ENCODE peak calls at places on chromosome 12, in seven cellular contexts. One of them, this sample, is unnamed.

GRCh38 chr12:101243074-101243473 is 33.0 kb upstream of the SLC5A8 start:
- DNase-seq in CD4-positive, alpha-beta T cell: no peak
- DNase-seq in astrocyte: peak
- DNase-seq in fibroblast of lung: peak
- DNase-seq in B cell: no peak
- DNase-seq in endothelial cell: no peak
- DNase-seq in ovary: no peak
- DNase-seq in this sample: no peak

GRCh38 chr12:75712223-75712622 is 200.8 kb upstream of the KRR1 start:
- DNase-seq in CD4-positive, alpha-beta T cell: no peak
- DNase-seq in astrocyte: peak
- DNase-seq in fibroblast of lung: peak
- DNase-seq in B cell: no peak
- DNase-seq in endothelial cell: no peak
- DNase-seq in ovary: no peak
- DNase-seq in this sample: no peak

GRCh38 chr12:89288959-89289358 is 63.3 kb downstream of the DUSP6 start:
- DNase-seq in CD4-positive, alpha-beta T cell: no peak
- DNase-seq in astrocyte: no peak
- DNase-seq in fibroblast of lung: no peak
- DNase-seq in B cell: no peak
- DNase-seq in endothelial cell: no peak
- DNase-seq in ovary: no peak
- DNase-seq in this sample: no peak

GRCh38 chr12:80598004-80598606 is 109.3 kb upstream of the MYF6 start:
- DNase-seq in CD4-positive, alpha-beta T cell: no peak
- DNase-seq in astrocyte: peak
- DNase-seq in fibroblast of lung: peak
- DNase-seq in B cell: no peak
- DNase-seq in endothelial cell: peak
- DNase-seq in ovary: no peak
- DNase-seq in this sample: no peak

GRCh38 chr12:47110706-47111391 is 31.1 kb upstream of the AMIGO2 start:
- DNase-seq in CD4-positive, alpha-beta T cell: no peak
- DNase-seq in astrocyte: no peak
- DNase-seq in fibroblast of lung: no peak
- DNase-seq in B cell: no peak
- DNase-seq in endothelial cell: no peak
- DNase-seq in ovary: no peak
- DNase-seq in this sample: no peak

GRCh38 chr12:101924647-101925046 is 47.3 kb downstream of the DRAM1 start:
- DNase-seq in CD4-positive, alpha-beta T cell: no peak
- DNase-seq in astrocyte: no peak
- DNase-seq in fibroblast of lung: no peak
- DNase-seq in B cell: no peak
- DNase-seq in endothelial cell: no peak
- DNase-seq in ovary: peak
- DNase-seq in this sample: no peak

GRCh38 chr12:70351076-70351475 is 15.0 kb upstream of the KCNMB4 start:
- DNase-seq in CD4-positive, alpha-beta T cell: no peak
- DNase-seq in astrocyte: no peak
- DNase-seq in fibroblast of lung: no peak
- DNase-seq in B cell: no peak
- DNase-seq in endothelial cell: no peak
- DNase-seq in ovary: no peak
- DNase-seq in this sample: no peak

GRCh38 chr12:131096681-131097181 is 143.0 kb downstream of the ADGRD1 start:
- DNase-seq in CD4-positive, alpha-beta T cell: no peak
- DNase-seq in astrocyte: no peak
- DNase-seq in fibroblast of lung: no peak
- DNase-seq in B cell: no peak
- DNase-seq in endothelial cell: no peak
- DNase-seq in ovary: peak
- DNase-seq in this sample: no peak

GRCh38 chr12:45125997-45126396 is 75.1 kb upstream of the DBX2 start:
- DNase-seq in CD4-positive, alpha-beta T cell: no peak
- DNase-seq in astrocyte: no peak
- DNase-seq in fibroblast of lung: no peak
- DNase-seq in B cell: no peak
- DNase-seq in endothelial cell: no peak
- DNase-seq in ovary: no peak
- DNase-seq in this sample: no peak

GRCh38 chr12:45121224-45121623 is 70.3 kb upstream of the DBX2 start:
- DNase-seq in CD4-positive, alpha-beta T cell: no peak
- DNase-seq in astrocyte: no peak
- DNase-seq in fibroblast of lung: no peak
- DNase-seq in B cell: no peak
- DNase-seq in endothelial cell: no peak
- DNase-seq in ovary: no peak
- DNase-seq in this sample: no peak

GRCh38 chr12:45124485-45125155 is 73.7 kb upstream of the DBX2 start:
- DNase-seq in CD4-positive, alpha-beta T cell: no peak
- DNase-seq in astrocyte: no peak
- DNase-seq in fibroblast of lung: no peak
- DNase-seq in B cell: no peak
- DNase-seq in endothelial cell: no peak
- DNase-seq in ovary: no peak
- DNase-seq in this sample: no peak

GRCh38 chr12:45128637-45129036 is 77.7 kb upstream of the DBX2 start:
- DNase-seq in CD4-positive, alpha-beta T cell: no peak
- DNase-seq in astrocyte: no peak
- DNase-seq in fibroblast of lung: no peak
- DNase-seq in B cell: no peak
- DNase-seq in endothelial cell: no peak
- DNase-seq in ovary: no peak
- DNase-seq in this sample: no peak

GRCh38 chr12:45122776-45123380 is 72.0 kb upstream of the DBX2 start:
- DNase-seq in CD4-positive, alpha-beta T cell: no peak
- DNase-seq in astrocyte: peak
- DNase-seq in fibroblast of lung: peak
- DNase-seq in B cell: no peak
- DNase-seq in endothelial cell: peak
- DNase-seq in ovary: no peak
- DNase-seq in this sample: no peak
- TF ChIP-seq CTCF in CD4-positive, alpha-beta T cell: no peak
- TF ChIP-seq CTCF in astrocyte: peak
- TF ChIP-seq CTCF in fibroblast of lung: peak
- TF ChIP-seq CTCF in B cell: no peak
- TF ChIP-seq CTCF in endothelial cell: no peak
- TF ChIP-seq CTCF in ovary: no peak
- TF ChIP-seq CTCF in this sample: peak

GRCh38 chr12:62482769-62483168 is 16.1 kb downstream of the MON2 start:
- DNase-seq in CD4-positive, alpha-beta T cell: no peak
- DNase-seq in astrocyte: no peak
- DNase-seq in fibroblast of lung: no peak
- DNase-seq in B cell: no peak
- DNase-seq in endothelial cell: no peak
- DNase-seq in ovary: no peak
- DNase-seq in this sample: no peak
- TF ChIP-seq CTCF in CD4-positive, alpha-beta T cell: no peak
- TF ChIP-seq CTCF in astrocyte: no peak
- TF ChIP-seq CTCF in fibroblast of lung: no peak
- TF ChIP-seq CTCF in B cell: no peak
- TF ChIP-seq CTCF in endothelial cell: no peak
- TF ChIP-seq CTCF in ovary: no peak
- TF ChIP-seq CTCF in this sample: no peak

GRCh38 chr12:28032811-28033537 is 60.4 kb upstream of the PTHLH start:
- DNase-seq in CD4-positive, alpha-beta T cell: no peak
- DNase-seq in astrocyte: peak
- DNase-seq in fibroblast of lung: peak
- DNase-seq in B cell: no peak
- DNase-seq in endothelial cell: peak
- DNase-seq in ovary: no peak
- DNase-seq in this sample: no peak
- TF ChIP-seq CTCF in CD4-positive, alpha-beta T cell: no peak
- TF ChIP-seq CTCF in astrocyte: no peak
- TF ChIP-seq CTCF in fibroblast of lung: no peak
- TF ChIP-seq CTCF in B cell: no peak
- TF ChIP-seq CTCF in endothelial cell: no peak
- TF ChIP-seq CTCF in ovary: no peak
- TF ChIP-seq CTCF in this sample: no peak

GRCh38 chr12:33296529-33296928 is 143.1 kb downstream of the SYT10 start:
- DNase-seq in CD4-positive, alpha-beta T cell: no peak
- DNase-seq in astrocyte: no peak
- DNase-seq in fibroblast of lung: no peak
- DNase-seq in B cell: no peak
- DNase-seq in endothelial cell: no peak
- DNase-seq in ovary: no peak
- DNase-seq in this sample: no peak
- TF ChIP-seq CTCF in CD4-positive, alpha-beta T cell: no peak
- TF ChIP-seq CTCF in astrocyte: no peak
- TF ChIP-seq CTCF in fibroblast of lung: no peak
- TF ChIP-seq CTCF in B cell: no peak
- TF ChIP-seq CTCF in endothelial cell: no peak
- TF ChIP-seq CTCF in ovary: no peak
- TF ChIP-seq CTCF in this sample: no peak

GRCh38 chr12:106234513-106234912 is 13.3 kb downstream of the CKAP4 start:
- DNase-seq in CD4-positive, alpha-beta T cell: no peak
- DNase-seq in astrocyte: peak
- DNase-seq in fibroblast of lung: peak
- DNase-seq in B cell: no peak
- DNase-seq in endothelial cell: no peak
- DNase-seq in ovary: no peak
- DNase-seq in this sample: no peak
- TF ChIP-seq CTCF in CD4-positive, alpha-beta T cell: no peak
- TF ChIP-seq CTCF in astrocyte: no peak
- TF ChIP-seq CTCF in fibroblast of lung: no peak
- TF ChIP-seq CTCF in B cell: no peak
- TF ChIP-seq CTCF in endothelial cell: no peak
- TF ChIP-seq CTCF in ovary: no peak
- TF ChIP-seq CTCF in this sample: no peak

GRCh38 chr12:31740618-31741017 is 11.8 kb upstream of the AMN1 start:
- DNase-seq in CD4-positive, alpha-beta T cell: no peak
- DNase-seq in astrocyte: no peak
- DNase-seq in fibroblast of lung: no peak
- DNase-seq in B cell: no peak
- DNase-seq in endothelial cell: no peak
- DNase-seq in ovary: no peak
- DNase-seq in this sample: no peak

GRCh38 chr12:31737763-31738162 is 8.9 kb upstream of the AMN1 start:
- DNase-seq in CD4-positive, alpha-beta T cell: no peak
- DNase-seq in astrocyte: no peak
- DNase-seq in fibroblast of lung: no peak
- DNase-seq in B cell: no peak
- DNase-seq in endothelial cell: no peak
- DNase-seq in ovary: no peak
- DNase-seq in this sample: no peak

GRCh38 chr12:31745242-31745641 is 16.4 kb upstream of the AMN1 start:
- DNase-seq in CD4-positive, alpha-beta T cell: no peak
- DNase-seq in astrocyte: no peak
- DNase-seq in fibroblast of lung: no peak
- DNase-seq in B cell: no peak
- DNase-seq in endothelial cell: no peak
- DNase-seq in ovary: no peak
- DNase-seq in this sample: no peak

GRCh38 chr12:31737345-31737744 is 8.5 kb upstream of the AMN1 start:
- DNase-seq in CD4-positive, alpha-beta T cell: no peak
- DNase-seq in astrocyte: no peak
- DNase-seq in fibroblast of lung: no peak
- DNase-seq in B cell: no peak
- DNase-seq in endothelial cell: no peak
- DNase-seq in ovary: no peak
- DNase-seq in this sample: no peak

GRCh38 chr12:31742891-31743290 is 14.1 kb upstream of the AMN1 start:
- DNase-seq in CD4-positive, alpha-beta T cell: no peak
- DNase-seq in astrocyte: no peak
- DNase-seq in fibroblast of lung: no peak
- DNase-seq in B cell: peak
- DNase-seq in endothelial cell: no peak
- DNase-seq in ovary: no peak
- DNase-seq in this sample: no peak
- TF ChIP-seq CTCF in CD4-positive, alpha-beta T cell: no peak
- TF ChIP-seq CTCF in astrocyte: no peak
- TF ChIP-seq CTCF in fibroblast of lung: no peak
- TF ChIP-seq CTCF in B cell: no peak
- TF ChIP-seq CTCF in endothelial cell: no peak
- TF ChIP-seq CTCF in ovary: no peak
- TF ChIP-seq CTCF in this sample: no peak

GRCh38 chr12:31705651-31706050 is 23.2 kb downstream of the AMN1 start:
- DNase-seq in CD4-positive, alpha-beta T cell: no peak
- DNase-seq in astrocyte: no peak
- DNase-seq in fibroblast of lung: no peak
- DNase-seq in B cell: no peak
- DNase-seq in endothelial cell: no peak
- DNase-seq in ovary: no peak
- DNase-seq in this sample: no peak

DNA sequence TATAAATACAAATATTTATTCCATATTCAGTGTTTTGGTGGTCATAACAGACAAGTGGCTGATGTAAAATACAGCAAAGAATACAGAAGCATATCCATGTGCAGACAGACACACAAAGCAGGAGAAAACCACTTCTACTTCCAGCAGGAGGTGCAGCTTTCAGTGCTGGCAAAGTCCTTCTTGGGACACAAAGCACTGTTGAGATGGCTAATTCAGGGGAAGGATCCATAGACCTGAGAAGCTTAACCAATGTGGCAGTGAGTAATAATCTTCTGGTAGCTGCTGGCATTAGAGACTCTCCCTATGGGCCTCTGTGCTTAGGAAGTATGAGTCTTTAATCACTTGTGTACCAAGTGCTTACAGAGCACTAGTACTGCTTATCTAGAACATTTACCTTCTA is 26.8 kb downstream of the AMN1 start:
- DNase-seq in CD4-positive, alpha-beta T cell: no peak
- DNase-seq in astrocyte: peak
- DNase-seq in fibroblast of lung: peak
- DNase-seq in B cell: no peak
- DNase-seq in endothelial cell: no peak
- DNase-seq in ovary: no peak
- DNase-seq in this sample: no peak
- TF ChIP-seq CTCF in CD4-positive, alpha-beta T cell: no peak
- TF ChIP-seq CTCF in astrocyte: no peak
- TF ChIP-seq CTCF in fibroblast of lung: no peak
- TF ChIP-seq CTCF in B cell: no peak
- TF ChIP-seq CTCF in endothelial cell: no peak
- TF ChIP-seq CTCF in ovary: no peak
- TF ChIP-seq CTCF in this sample: no peak

DNA sequence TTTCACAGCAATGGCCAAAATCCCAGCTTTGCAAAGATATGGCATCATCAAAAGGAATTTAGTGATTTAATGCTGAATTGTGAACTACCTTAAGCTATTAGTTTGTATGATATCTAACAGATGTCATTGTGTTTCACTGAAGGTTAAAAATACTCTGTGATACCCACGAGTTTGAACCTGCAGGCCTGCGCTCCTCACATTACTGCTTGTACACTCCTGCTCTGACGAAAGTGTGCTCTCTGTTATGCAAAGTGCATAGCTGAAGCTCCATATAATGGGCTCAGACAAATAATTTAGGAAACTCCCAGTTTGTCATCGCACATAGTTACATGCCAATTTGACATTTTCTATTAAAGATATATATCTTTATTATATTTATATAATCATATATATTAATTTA is 52.2 kb downstream of the SPPL3 start:
- DNase-seq in CD4-positive, alpha-beta T cell: no peak
- DNase-seq in astrocyte: no peak
- DNase-seq in fibroblast of lung: no peak
- DNase-seq in B cell: no peak
- DNase-seq in endothelial cell: no peak
- DNase-seq in ovary: no peak
- DNase-seq in this sample: no peak
- TF ChIP-seq CTCF in CD4-positive, alpha-beta T cell: no peak
- TF ChIP-seq CTCF in astrocyte: no peak
- TF ChIP-seq CTCF in fibroblast of lung: no peak
- TF ChIP-seq CTCF in B cell: no peak
- TF ChIP-seq CTCF in endothelial cell: no peak
- TF ChIP-seq CTCF in ovary: no peak
- TF ChIP-seq CTCF in this sample: no peak

GRCh38 chr12:29073631-29074239 is 75.3 kb upstream of the FAR2 start:
- DNase-seq in CD4-positive, alpha-beta T cell: no peak
- DNase-seq in astrocyte: peak
- DNase-seq in fibroblast of lung: peak
- DNase-seq in B cell: peak
- DNase-seq in endothelial cell: peak
- DNase-seq in ovary: no peak
- DNase-seq in this sample: peak
- TF ChIP-seq CTCF in CD4-positive, alpha-beta T cell: peak
- TF ChIP-seq CTCF in astrocyte: peak
- TF ChIP-seq CTCF in fibroblast of lung: peak
- TF ChIP-seq CTCF in B cell: peak
- TF ChIP-seq CTCF in endothelial cell: peak
- TF ChIP-seq CTCF in ovary: no peak
- TF ChIP-seq CTCF in this sample: peak

This sample was measured in neural crest cell.